ENCODE peak calls at places on chromosomes 3 and 15, in ten cellular contexts. H is fibroblast of lung; P is cardiac muscle cell; B is naive thymus-derived CD4-positive, alpha-beta T cell; G is A549; Z is prostate gland; L is heart right ventricle; K is Peyer's patch; T is OCI-LY7; D is left ventricle myocardium inferior. X is an unnamed sample.

GRCh38 chr3:143825513-143825912 is 22.8 kb downstream of the SLC9A9 start:
- DNase-seq in T (peak; percentile 5), B (peak; percentile 35), K (no peak), P (peak; percentile 15), G (no peak), L (no peak), Z (no peak), H (no peak), D (no peak), X (no peak)

GRCh38 chr3:104578558-104578957 is 788.2 kb upstream of the ALCAM start:
- DNase-seq in P (no peak), G (no peak), D (no peak), T (peak; percentile 31), H (no peak), K (no peak), B (no peak), L (no peak), Z (no peak), X (no peak)

GRCh38 chr3:38138347-38139190 is at the start of gene MYD88:
- DNase-seq in G (peak; percentile 63), H (peak; percentile 60), L (peak; percentile 81), T (peak; percentile 88), P (peak; percentile 61), D (peak; percentile 88), Z (peak; percentile 79), K (peak; percentile 92), B (peak; percentile 83), X (peak; percentile 95)

GRCh38 chr3:42780892-42781700 is 8.0 kb upstream of the CCDC13 start:
- DNase-seq in B (peak; percentile 45), P (peak; percentile 86), D (no peak), G (peak; percentile 64), T (peak; percentile 76), H (peak; percentile 62), K (no peak), L (peak; percentile 22), Z (peak; percentile 37), X (no peak)

GRCh38 chr3:172591876-172592771 is 68.9 kb upstream of the TNFSF10 start:
- DNase-seq in H (peak; percentile 44), T (no peak), P (no peak), G (no peak), D (no peak), K (peak; percentile 57), B (peak; percentile 82), Z (no peak), L (no peak), X (no peak)

GRCh38 chr3:150074697-150075416 is 104.2 kb upstream of the PFN2 start:
- DNase-seq in G (no peak), P (no peak), H (no peak), D (no peak), L (no peak), T (no peak), K (no peak), B (no peak), Z (no peak), X (no peak)

GRCh38 chr15:89472785-89473256 is 23.6 kb downstream of the RHCG start:
- DNase-seq in G (peak; percentile 78), D (peak; percentile 23), H (peak; percentile 40), L (peak; percentile 17), B (no peak), Z (no peak), K (peak; percentile 74), T (peak; percentile 70), P (peak; percentile 76), X (peak; percentile 69)

GRCh38 chr15:45474799-45475198 is 47.8 kb downstream of the SLC30A4 start:
- DNase-seq in K (no peak), T (no peak), G (no peak), H (no peak), B (no peak), D (no peak), Z (no peak), P (no peak), L (no peak), X (no peak)

GRCh38 chr15:98525625-98526024 is 122.7 kb upstream of the IGF1R start:
- DNase-seq in T (no peak), L (no peak), B (no peak), G (no peak), H (no peak), K (no peak), Z (no peak), D (no peak), P (peak; percentile 47), X (peak; percentile 69)

GRCh38 chr3:156626104-156626503 is 48.3 kb upstream of the TIPARP start:
- DNase-seq in D (no peak), K (no peak), B (no peak), G (no peak), L (no peak), H (peak; percentile 49), Z (no peak), P (no peak), T (peak; percentile 6), X (no peak)

GRCh38 chr3:18124501-18124900 is 300.6 kb downstream of the SATB1 start:
- DNase-seq in P (peak; percentile 60), Z (no peak), D (no peak), L (no peak), K (no peak), G (no peak), T (no peak), H (peak; percentile 91), B (no peak), X (no peak)

GRCh38 chr3:95028688-95029087 is 965.8 kb downstream of the NSUN3 start:
- DNase-seq in D (no peak), Z (no peak), H (no peak), B (no peak), T (no peak), G (no peak), P (no peak), K (no peak), L (no peak), X (no peak)

GRCh38 chr3:157388976-157389375 is 47.7 kb upstream of the PTX3 start:
- DNase-seq in D (no peak), L (no peak), Z (no peak), P (peak; percentile 29), T (no peak), B (no peak), K (no peak), G (no peak), H (peak; percentile 28), X (no peak)

GRCh38 chr3:127038923-127039581 is 56.1 kb downstream of the PLXNA1 start:
- DNase-seq in T (no peak), K (peak; percentile 39), H (no peak), L (no peak), G (no peak), P (no peak), Z (no peak), D (no peak), B (no peak), X (no peak)
- H3K4me1 ChIP-seq in T (peaks cover 3% of the 10 kb centered on the region), K (peaks cover 3% of the 10 kb centered on the region), H (peaks cover 4% of the 10 kb centered on the region), L (peaks cover 12% of the 10 kb centered on the region), G (peaks cover 11% of the 10 kb centered on the region), P (no peaks in the 10 kb centered on the region), Z (no peaks in the 10 kb centered on the region), D (peaks cover 10% of the 10 kb centered on the region), B (no peaks in the 10 kb centered on the region), X (peaks cover 3% of the 10 kb centered on the region)

GRCh38 chr3:138615462-138615861 is 6.9 kb downstream of the FAIM start:
- DNase-seq in D (no peak), T (no peak), B (no peak), P (no peak), K (no peak), G (no peak), L (no peak), H (no peak), Z (no peak), X (no peak)

GRCh38 chr3:138608322-138609214 is at the start of gene FAIM:
- DNase-seq in P (peak; percentile 76), H (peak; percentile 78), B (peak; percentile 54), L (peak; percentile 59), T (no peak), K (peak; percentile 82), Z (peak; percentile 56), D (peak; percentile 65), G (peak; percentile 78), X (peak; percentile 69)

DNA sequence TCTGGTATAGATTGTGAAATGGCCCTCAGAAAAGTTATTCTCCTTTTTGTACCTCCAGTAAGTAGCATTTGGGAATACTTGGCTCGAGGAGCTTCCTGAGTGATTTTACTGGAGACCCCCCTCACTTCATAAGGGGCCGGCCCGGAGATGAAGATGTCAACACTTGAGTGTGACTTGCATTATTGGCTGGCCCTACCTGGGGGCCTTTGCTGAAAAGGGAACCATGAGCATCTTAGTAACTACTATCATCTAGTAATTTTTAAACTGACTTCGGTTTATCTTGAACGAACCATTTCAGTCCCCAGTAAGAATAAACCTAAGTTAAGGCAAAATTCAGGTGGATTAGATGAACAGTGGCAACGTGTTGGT is 1.3 kb downstream of the FAIM start:
- DNase-seq in B (no peak), T (no peak), G (no peak), Z (no peak), D (no peak), K (no peak), P (no peak), H (no peak), L (no peak), X (no peak)
- H3K4me3 ChIP-seq in B (peak overlapping the region; percentile 81), T (no peak overlapping the region), G (peak overlapping the region; percentile 60), Z (peak overlapping the region; percentile 78), D (peak overlapping the region; percentile 76), K (no peak overlapping the region), P (peak overlapping the region; percentile 37), H (peak overlapping the region; percentile 25), L (peak overlapping the region; percentile 75), X (peak overlapping the region; percentile 70)

DNA sequence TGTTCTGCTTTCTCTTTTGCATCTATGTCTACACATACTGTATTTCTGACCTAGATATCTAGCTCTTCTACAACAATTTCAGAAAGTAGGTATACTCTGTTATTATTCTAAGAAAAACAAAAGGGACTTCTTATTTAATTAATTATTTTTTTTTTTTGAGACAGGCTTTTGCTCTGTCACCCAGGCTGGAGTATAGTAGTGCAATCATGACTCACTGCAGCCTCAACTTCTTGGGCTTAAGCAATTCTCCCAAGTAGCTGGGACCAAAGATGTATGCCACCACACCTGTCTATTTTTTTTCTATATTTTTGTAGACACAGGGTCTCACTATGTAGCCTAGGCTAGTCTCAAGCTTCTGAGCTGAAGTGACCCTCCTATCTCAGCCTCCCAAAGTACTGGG is 130.6 kb downstream of the MBNL1 start:
- DNase-seq in K (no peak), B (no peak), T (no peak), H (peak; percentile 73), G (peak; percentile 53), L (no peak), D (no peak), Z (no peak), P (peak; percentile 60), X (no peak)
- H3K4me1 ChIP-seq in K (peaks cover 11% of the 10 kb centered on the region), B (peaks cover 56% of the 10 kb centered on the region), T (peaks cover 18% of the 10 kb centered on the region), H (peaks cover 16% of the 10 kb centered on the region), G (peaks cover 64% of the 10 kb centered on the region), L (peaks cover 91% of the 10 kb centered on the region), D (peaks cover 100% of the 10 kb centered on the region), Z (no peaks in the 10 kb centered on the region), P (peaks cover 56% of the 10 kb centered on the region), X (peaks cover 11% of the 10 kb centered on the region)

DNA sequence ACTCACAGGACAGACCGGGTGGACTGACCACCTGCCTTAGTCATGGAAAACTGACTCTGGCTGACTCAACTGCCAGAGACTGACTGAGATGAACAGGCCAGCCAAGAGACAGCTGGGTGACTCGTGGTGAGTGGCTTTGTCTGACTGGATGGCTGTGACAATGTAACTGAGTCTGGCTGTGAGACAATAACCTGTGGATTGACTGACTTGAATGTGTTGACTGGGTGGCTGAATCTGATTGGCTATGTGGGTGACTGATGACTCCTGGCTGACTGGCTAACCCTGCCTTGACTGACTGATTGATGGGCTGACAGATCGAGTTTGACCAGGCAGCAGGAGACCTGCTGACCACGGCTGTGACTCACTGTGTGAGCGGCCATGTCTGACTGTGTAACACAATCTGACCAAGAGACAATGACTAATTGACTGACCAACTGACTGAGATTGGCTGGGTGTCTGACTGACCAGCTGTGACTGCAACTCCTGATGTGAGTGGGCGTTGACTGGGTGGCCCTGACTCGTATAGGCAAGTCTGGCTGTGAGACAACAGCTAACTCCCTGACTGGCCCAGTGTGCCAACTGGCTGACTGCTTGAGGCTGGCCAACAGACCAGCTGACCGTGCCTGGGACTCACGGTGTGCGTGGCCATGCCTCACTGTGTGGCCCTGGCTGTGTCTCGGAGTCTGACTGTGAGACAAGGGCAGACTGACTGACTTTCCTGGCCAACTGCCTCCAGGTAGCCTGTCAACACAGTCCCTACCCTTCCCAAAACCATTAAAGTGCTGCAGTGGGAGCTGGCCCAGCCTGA is 509.1 kb downstream of the SHQ1 start:
- DNase-seq in G (peak; percentile 85), P (peak; percentile 90), D (peak; percentile 22), H (peak; percentile 98), L (no peak), Z (no peak), K (no peak), T (no peak), B (no peak), X (peak; percentile 56)
- H3K4me3 ChIP-seq in G (no peak overlapping the region), P (no peak overlapping the region), D (no peak overlapping the region), H (no peak overlapping the region), L (no peak overlapping the region), Z (no peak overlapping the region), K (no peak overlapping the region), T (no peak overlapping the region), B (no peak overlapping the region), X (no peak overlapping the region)

X was measured in right cardiac atrium.